ENCODE peak calls at places on chromosomes 4 and X, in nine cellular contexts. K is GM23248; Z is naive thymus-derived CD8-positive, alpha-beta T cell; N is activated T-helper 1 cell treated with anti-CD3 and anti-CD28 coated beads, Interleukin-2, amount 50 U/mL, for 16 hours; Q is skeletal muscle cell; F is NAMALWA; S is WERI-Rb-1; E is pancreas; M is iPS DF 19.7. W is an unnamed sample.
A peak's percentile ranks its signal among the peaks of the same experiment; 100 is the strongest.

GRCh38 chr4:62797221-62797620 is 1597.1 kb downstream of the ADGRL3 start:
- DNase-seq in S (no peak), F (no peak), E (no peak), Z (no peak), M (no peak), K (no peak), N (no peak), Q (no peak), W (no peak)

GRCh38 chr4:7422098-7422897 is 12.4 kb downstream of the PSAPL1 start:
- DNase-seq in N (no peak), S (peak; percentile 6), E (peak; percentile 32), Q (no peak), Z (no peak), M (no peak), F (no peak), K (no peak), W (no peak)

GRCh38 chr4:7686166-7686870 is 251.6 kb upstream of the PSAPL1 start:
- DNase-seq in E (peak; percentile 34), K (no peak), Q (no peak), M (no peak), Z (no peak), N (no peak), F (no peak), S (no peak), W (no peak)

GRCh38 chrX:115690554-115691216 is 129.7 kb downstream of the PLS3 start:
- DNase-seq in Z (no peak), S (peak; percentile 63), K (peak; percentile 89), M (no peak), Q (peak; percentile 34), E (no peak), N (no peak), F (peak; percentile 67), W (peak; percentile 86)

GRCh38 chrX:12701625-12702024 is 89.6 kb upstream of the PRPS2 start:
- DNase-seq in M (peak; percentile 9), S (peak; percentile 54), N (no peak), E (peak; percentile 78), Z (no peak), K (peak; percentile 60), Q (peak; percentile 23), F (peak; percentile 67), W (peak; percentile 73)

GRCh38 chr4:177251237-177251636 is 58.4 kb upstream of the NEIL3 start:
- DNase-seq in Q (no peak), Z (no peak), E (no peak), N (no peak), F (no peak), S (no peak), M (no peak), K (no peak), W (no peak)

GRCh38 chr4:139761461-139761860 is 95.8 kb downstream of the MGST2 start:
- DNase-seq in Z (no peak), N (no peak), Q (no peak), K (peak; percentile 58), S (peak; percentile 77), M (no peak), E (no peak), F (peak; percentile 66), W (peak; percentile 50)

GRCh38 chr4:85952982-85953650 is 406.7 kb downstream of the MAPK10 start:
- DNase-seq in S (no peak), F (no peak), Q (no peak), M (no peak), N (no peak), K (no peak), E (no peak), Z (no peak), W (peak; percentile 70)

GRCh38 chrX:2521092-2521926 is 20.5 kb upstream of the DHRSX start:
- DNase-seq in K (no peak), Q (no peak), E (no peak), Z (no peak), N (no peak), F (peak; percentile 24), S (no peak), M (no peak), W (no peak)

GRCh38 chr4:71396382-71396781 is 57.6 kb downstream of the SLC4A4 start:
- DNase-seq in E (no peak), Q (peak; percentile 57), F (no peak), Z (no peak), S (no peak), M (no peak), K (peak; percentile 79), N (no peak), W (peak; percentile 52)

GRCh38 chr4:130699004-130699403 is 1603.1 kb downstream of the C4orf33 start:
- DNase-seq in E (no peak), S (no peak), K (no peak), Q (no peak), M (no peak), N (no peak), F (no peak), Z (no peak), W (no peak)

GRCh38 chrX:12949927-12950656 is 24.8 kb upstream of the TMSB4X start:
- DNase-seq in S (no peak), F (peak; percentile 92), K (peak; percentile 90), N (peak; percentile 80), E (no peak), Q (peak; percentile 82), M (no peak), Z (peak; percentile 87), W (peak; percentile 86)

GRCh38 chr4:6641971-6642320 is 1.5 kb downstream of the MRFAP1 start:
- DNase-seq in N (no peak), Q (no peak), S (no peak), E (no peak), Z (no peak), M (no peak), F (no peak), K (peak; percentile 66), W (no peak)

GRCh38 chr4:92618968-92619367 is 315.2 kb downstream of the GRID2 start:
- DNase-seq in K (no peak), Q (no peak), E (no peak), F (no peak), S (no peak), N (no peak), M (no peak), Z (no peak), W (no peak)

GRCh38 chrX:76802698-76803097 is 375.2 kb downstream of the MAGEE1 start:
- DNase-seq in E (no peak), K (peak; percentile 32), S (no peak), N (no peak), Q (no peak), Z (no peak), M (no peak), F (no peak), W (no peak)

GRCh38 chr4:77802406-77802805 is 16.8 kb downstream of the CNOT6L start:
- DNase-seq in S (no peak), K (no peak), Q (no peak), Z (no peak), M (no peak), F (no peak), E (no peak), N (no peak), W (no peak)

GRCh38 chr4:184471872-184472539 is 2.3 kb downstream of the IRF2 start:
- DNase-seq in Z (no peak), M (no peak), E (no peak), F (peak; percentile 81), S (peak; percentile 32), Q (no peak), K (peak; percentile 70), N (no peak), W (no peak)

GRCh38 chrX:65595460-65595876 is 60.9 kb upstream of the LAS1L start:
- DNase-seq in Q (peak; percentile 62), F (peak; percentile 92), K (peak; percentile 86), N (peak; percentile 80), Z (peak; percentile 95), S (peak; percentile 91), M (peak; percentile 35), E (peak; percentile 84), W (peak; percentile 97)

GRCh38 chr4:89410687-89411086 is 103.1 kb upstream of the GPRIN3 start:
- DNase-seq in Z (no peak), S (no peak), K (peak; percentile 77), N (no peak), Q (no peak), M (no peak), F (no peak), E (no peak), W (peak; percentile 16)

GRCh38 chr4:184145596-184145995 is 72.1 kb downstream of the ENPP6 start:
- DNase-seq in Z (no peak), S (no peak), E (no peak), Q (no peak), K (no peak), F (no peak), N (no peak), M (no peak), W (no peak)

GRCh38 chr4:57137261-57137660 is 27.1 kb upstream of the IGFBP7 start:
- DNase-seq in F (no peak), K (no peak), Z (no peak), N (no peak), E (no peak), S (no peak), M (no peak), Q (no peak), W (peak; percentile 62)

GRCh38 chr4:152255437-152255836 is 280.5 kb downstream of the FBXW7 start:
- DNase-seq in E (no peak), F (no peak), Q (no peak), M (no peak), S (no peak), Z (peak; percentile 78), K (peak; percentile 56), N (peak; percentile 22), W (peak; percentile 63)

GRCh38 chrX:70044541-70045245 is 5.0 kb downstream of the AWAT2 start:
- DNase-seq in F (no peak), N (no peak), Z (no peak), E (no peak), S (no peak), M (no peak), K (peak; percentile 45), Q (no peak), W (peak; percentile 15)

GRCh38 chrX:31497086-31497485 is 425.2 kb upstream of the FTHL17 start:
- DNase-seq in Q (peak; percentile 11), M (no peak), E (no peak), S (no peak), F (no peak), N (no peak), Z (no peak), K (peak; percentile 56), W (peak; percentile 36)

GRCh38 chr4:53346920-53347852 is 18.7 kb downstream of the SCFD2 start:
- DNase-seq in Q (no peak), N (no peak), K (peak; percentile 90), M (no peak), E (no peak), Z (no peak), S (no peak), F (no peak), W (peak; percentile 85)

GRCh38 chr4:118352843-118353373 is at the start of gene PRSS12:
- DNase-seq in S (peak; percentile 96), Q (no peak), Z (peak; percentile 65), E (peak; percentile 93), N (peak; percentile 23), M (no peak), F (no peak), K (peak; percentile 84), W (peak; percentile 51)

GRCh38 chr4:17895481-17895880 is 84.7 kb downstream of the NCAPG start:
- DNase-seq in M (no peak), F (no peak), N (no peak), K (no peak), E (no peak), Z (no peak), Q (no peak), S (no peak), W (no peak)

GRCh38 chr4:123587983-123588494 is 191.4 kb downstream of the SPRY1 start:
- DNase-seq in M (no peak), E (no peak), N (no peak), Q (peak; percentile 17), F (no peak), K (peak; percentile 70), S (no peak), Z (no peak), W (peak; percentile 96)

GRCh38 chr4:99827857-99828256 is 11.2 kb downstream of the DAPP1 start:
- DNase-seq in Z (no peak), Q (no peak), M (no peak), E (no peak), K (no peak), S (no peak), N (no peak), F (no peak), W (no peak)

GRCh38 chr4:3112979-3113469 is 38.5 kb downstream of the HTT start:
- DNase-seq in N (no peak), E (no peak), K (peak; percentile 57), Q (no peak), M (no peak), S (no peak), F (no peak), Z (no peak), W (peak; percentile 19)

GRCh38 chrX:40749874-40750273 is 14.5 kb upstream of the MED14 start:
- DNase-seq in M (no peak), E (no peak), Q (no peak), N (no peak), S (no peak), K (peak; percentile 13), F (peak; percentile 37), Z (no peak), W (no peak)

W was measured in M059J.